ENCODE peak calls at places on chromosomes 1 and 21, in five cellular contexts. H is body of pancreas, T is progenitor cell of endocrine pancreas, S is astrocyte of the spinal cord, G is amygdala. L is an unnamed sample.

GRCh38 chr1:24742090-24742938 is 2.9 kb upstream of the CLIC4 start:
- DNase-seq in S (peak), H (no peak), G (no peak), T (no peak), L (no peak)

GRCh38 chr21:18987515-18988026 is 584.0 kb upstream of the TMPRSS15 start:
- DNase-seq in H (no peak), T (no peak), S (no peak), G (no peak), L (no peak)

GRCh38 chr1:101081496-101082282 is 56.1 kb upstream of the DPH5 start:
- DNase-seq in G (no peak), T (no peak), S (no peak), H (no peak), L (no peak)

GRCh38 chr1:160656737-160657476 is 10.1 kb upstream of the SLAMF1 start:
- DNase-seq in T (no peak), S (no peak), H (no peak), G (no peak), L (no peak)

GRCh38 chr1:214551436-214552173 is at the start of gene PTPN14:
- DNase-seq in H (peak), T (peak), S (peak), G (peak), L (peak)

GRCh38 chr1:44218503-44219300 is 5.4 kb downstream of the DMAP1 start:
- DNase-seq in G (no peak), H (no peak), T (no peak), S (no peak), L (no peak)

GRCh38 chr1:66401244-66401643 is 132.7 kb upstream of the SGIP1 start:
- DNase-seq in H (no peak), T (no peak), S (no peak), G (no peak), L (no peak)

GRCh38 chr1:9715536-9716226 is 64.2 kb downstream of the PIK3CD start:
- DNase-seq in S (no peak), T (no peak), G (no peak), H (no peak), L (no peak)

GRCh38 chr1:165442653-165443052 is 2.3 kb downstream of the RXRG start:
- DNase-seq in G (no peak), H (no peak), S (no peak), T (no peak), L (no peak)

GRCh38 chr21:37582613-37583012 is 216.0 kb downstream of the DYRK1A start:
- DNase-seq in H (peak), T (no peak), S (peak), G (no peak), L (no peak)

GRCh38 chr1:15834406-15835204 is 12.9 kb upstream of the SPEN start:
- DNase-seq in T (peak), S (peak), H (peak), G (peak), L (peak)

GRCh38 chr1:219209578-219209977 is 35.9 kb downstream of the LYPLAL1 start:
- DNase-seq in T (no peak), H (no peak), S (no peak), G (no peak), L (no peak)

GRCh38 chr1:239995281-239995680 is 96.4 kb upstream of the FMN2 start:
- DNase-seq in T (no peak), H (no peak), G (no peak), S (no peak), L (no peak)

GRCh38 chr1:208179303-208179702 is 64.9 kb downstream of the PLXNA2 start:
- DNase-seq in G (no peak), H (peak), T (no peak), S (no peak), L (no peak)

GRCh38 chr1:86259390-86259789 is 102.8 kb upstream of the COL24A1 start:
- DNase-seq in T (no peak), H (no peak), G (no peak), S (no peak), L (no peak)

GRCh38 chr1:6912507-6912906 is 127.3 kb downstream of the CAMTA1 start:
- DNase-seq in G (no peak), T (no peak), S (no peak), H (no peak), L (no peak)

GRCh38 chr1:7783178-7783711 is 846 bp upstream of the PER3 start:
- DNase-seq in S (peak), H (peak), T (peak), G (peak), L (peak)

GRCh38 chr21:45431781-45432572 is 27.0 kb downstream of the COL18A1 start:
- DNase-seq in G (no peak), H (no peak), T (no peak), S (no peak), L (no peak)

GRCh38 chr1:30106125-30106524 is 617.3 kb downstream of the MATN1 start:
- DNase-seq in T (peak), G (no peak), H (peak), S (peak), L (peak)

GRCh38 chr1:212605441-212605976 is 3.1 kb upstream of the ATF3 start:
- DNase-seq in G (no peak), H (no peak), T (no peak), S (no peak), L (peak)

GRCh38 chr1:116122955-116123757 is 12.0 kb downstream of the MAB21L3 start:
- DNase-seq in G (no peak), S (peak), H (no peak), T (no peak), L (no peak)

GRCh38 chr1:101161619-101162018 is 75.2 kb upstream of the S1PR1 start:
- DNase-seq in H (no peak), S (no peak), T (no peak), G (no peak), L (no peak)

GRCh38 chr1:217418241-217418840 is 212.5 kb downstream of the GPATCH2 start:
- DNase-seq in T (no peak), H (no peak), S (no peak), G (no peak), L (no peak)

GRCh38 chr1:172977296-172978027 is 73.3 kb downstream of the TNFSF18 start:
- DNase-seq in G (no peak), T (no peak), H (no peak), S (no peak), L (no peak)

GRCh38 chr1:46036894-46037596 is 95.4 kb downstream of the PIK3R3 start:
- DNase-seq in T (peak), H (peak), S (peak), G (peak), L (peak)

GRCh38 chr1:32988665-32989064 is 24.1 kb upstream of the RNF19B start:
- DNase-seq in G (no peak), S (peak), T (no peak), H (no peak), L (no peak)

GRCh38 chr1:2103266-2103900 is 53.2 kb downstream of the PRKCZ start:
- DNase-seq in S (no peak), H (no peak), G (no peak), T (no peak), L (no peak)

GRCh38 chr1:234478481-234479309 is at the start of gene TARBP1:
- DNase-seq in T (peak), H (peak), G (peak), S (peak), L (peak)

GRCh38 chr1:28104866-28105467 is 16.6 kb upstream of the EYA3 start:
- DNase-seq in T (peak), H (peak), G (peak), S (peak), L (peak)

L was measured in ecto neural progenitor cell.